ENCODE peak calls at places on chromosomes 11 and 22, in ten cellular contexts. One of them, this sample, is unnamed.
A peak's percentile ranks its signal among the peaks of the same experiment; 100 is the strongest.

GRCh38 chr22:38072322-38073149 is 11.4 kb downstream of the SLC16A8 start:
- DNase-seq in lung: no peak
- DNase-seq in SHP77: no peak
- DNase-seq in AG09319: no peak
- DNase-seq in A549: no peak
- DNase-seq in NCI-H1092 treated with DMSO at 0.1 percent for 48 hours: no peak
- DNase-seq in stimulated activated CD4-positive, alpha-beta T cell treated with anti-CD3 and anti-CD28 coated beads, Interleukin-1b, Interleukin-23, amount 100 ng/mL, for 1 hour: no peak
- DNase-seq in colonic mucosa: no peak
- DNase-seq in left ventricle myocardium inferior: no peak
- DNase-seq in GM13977: no peak
- DNase-seq in this sample: no peak

GRCh38 chr11:129418039-129418438 is 42.4 kb downstream of the BARX2 start:
- DNase-seq in lung: no peak
- DNase-seq in SHP77: no peak
- DNase-seq in AG09319: no peak
- DNase-seq in A549: no peak
- DNase-seq in NCI-H1092 treated with DMSO at 0.1 percent for 48 hours: no peak
- DNase-seq in stimulated activated CD4-positive, alpha-beta T cell treated with anti-CD3 and anti-CD28 coated beads, Interleukin-1b, Interleukin-23, amount 100 ng/mL, for 1 hour: no peak
- DNase-seq in colonic mucosa: peak; percentile 65
- DNase-seq in left ventricle myocardium inferior: no peak
- DNase-seq in GM13977: peak; percentile 60
- DNase-seq in this sample: no peak

GRCh38 chr11:27171391-27171790 is 130.8 kb downstream of the BBOX1 start:
- DNase-seq in lung: no peak
- DNase-seq in SHP77: no peak
- DNase-seq in AG09319: no peak
- DNase-seq in A549: no peak
- DNase-seq in NCI-H1092 treated with DMSO at 0.1 percent for 48 hours: no peak
- DNase-seq in stimulated activated CD4-positive, alpha-beta T cell treated with anti-CD3 and anti-CD28 coated beads, Interleukin-1b, Interleukin-23, amount 100 ng/mL, for 1 hour: no peak
- DNase-seq in colonic mucosa: no peak
- DNase-seq in left ventricle myocardium inferior: no peak
- DNase-seq in GM13977: no peak
- DNase-seq in this sample: no peak

GRCh38 chr11:125680747-125681146 is at the start of gene ACRV1:
- DNase-seq in lung: no peak
- DNase-seq in SHP77: no peak
- DNase-seq in AG09319: no peak
- DNase-seq in A549: no peak
- DNase-seq in NCI-H1092 treated with DMSO at 0.1 percent for 48 hours: no peak
- DNase-seq in stimulated activated CD4-positive, alpha-beta T cell treated with anti-CD3 and anti-CD28 coated beads, Interleukin-1b, Interleukin-23, amount 100 ng/mL, for 1 hour: no peak
- DNase-seq in colonic mucosa: no peak
- DNase-seq in left ventricle myocardium inferior: no peak
- DNase-seq in GM13977: no peak
- DNase-seq in this sample: no peak

GRCh38 chr11:60288531-60288930 is 8.1 kb downstream of the MS4A4A start:
- DNase-seq in lung: no peak
- DNase-seq in SHP77: no peak
- DNase-seq in AG09319: no peak
- DNase-seq in A549: no peak
- DNase-seq in NCI-H1092 treated with DMSO at 0.1 percent for 48 hours: no peak
- DNase-seq in stimulated activated CD4-positive, alpha-beta T cell treated with anti-CD3 and anti-CD28 coated beads, Interleukin-1b, Interleukin-23, amount 100 ng/mL, for 1 hour: no peak
- DNase-seq in colonic mucosa: no peak
- DNase-seq in left ventricle myocardium inferior: no peak
- DNase-seq in GM13977: no peak
- DNase-seq in this sample: no peak

GRCh38 chr11:128522063-128522942 is 65.1 kb downstream of the ETS1 start:
- DNase-seq in lung: peak; percentile 94
- DNase-seq in SHP77: peak; percentile 91
- DNase-seq in AG09319: peak; percentile 91
- DNase-seq in A549: peak; percentile 62
- DNase-seq in NCI-H1092 treated with DMSO at 0.1 percent for 48 hours: peak; percentile 93
- DNase-seq in stimulated activated CD4-positive, alpha-beta T cell treated with anti-CD3 and anti-CD28 coated beads, Interleukin-1b, Interleukin-23, amount 100 ng/mL, for 1 hour: peak; percentile 74
- DNase-seq in colonic mucosa: peak; percentile 94
- DNase-seq in left ventricle myocardium inferior: peak; percentile 94
- DNase-seq in GM13977: peak; percentile 97
- DNase-seq in this sample: peak; percentile 58

GRCh38 chr11:9943346-9944110 is 279.7 kb downstream of the SWAP70 start:
- DNase-seq in lung: no peak
- DNase-seq in SHP77: no peak
- DNase-seq in AG09319: peak; percentile 96
- DNase-seq in A549: no peak
- DNase-seq in NCI-H1092 treated with DMSO at 0.1 percent for 48 hours: no peak
- DNase-seq in stimulated activated CD4-positive, alpha-beta T cell treated with anti-CD3 and anti-CD28 coated beads, Interleukin-1b, Interleukin-23, amount 100 ng/mL, for 1 hour: no peak
- DNase-seq in colonic mucosa: no peak
- DNase-seq in left ventricle myocardium inferior: no peak
- DNase-seq in GM13977: no peak
- DNase-seq in this sample: no peak

GRCh38 chr11:123260511-123261211 is 65.6 kb upstream of the CLMP start:
- DNase-seq in lung: no peak
- DNase-seq in SHP77: no peak
- DNase-seq in AG09319: no peak
- DNase-seq in A549: no peak
- DNase-seq in NCI-H1092 treated with DMSO at 0.1 percent for 48 hours: no peak
- DNase-seq in stimulated activated CD4-positive, alpha-beta T cell treated with anti-CD3 and anti-CD28 coated beads, Interleukin-1b, Interleukin-23, amount 100 ng/mL, for 1 hour: no peak
- DNase-seq in colonic mucosa: no peak
- DNase-seq in left ventricle myocardium inferior: no peak
- DNase-seq in GM13977: no peak
- DNase-seq in this sample: no peak

GRCh38 chr22:23682082-23682481 is 8.7 kb upstream of the RGL4 start:
- DNase-seq in lung: no peak
- DNase-seq in SHP77: no peak
- DNase-seq in AG09319: no peak
- DNase-seq in A549: no peak
- DNase-seq in NCI-H1092 treated with DMSO at 0.1 percent for 48 hours: no peak
- DNase-seq in stimulated activated CD4-positive, alpha-beta T cell treated with anti-CD3 and anti-CD28 coated beads, Interleukin-1b, Interleukin-23, amount 100 ng/mL, for 1 hour: no peak
- DNase-seq in colonic mucosa: no peak
- DNase-seq in left ventricle myocardium inferior: no peak
- DNase-seq in GM13977: no peak
- DNase-seq in this sample: no peak

GRCh38 chr22:39917776-39918493 is 17.1 kb downstream of the GRAP2 start:
- DNase-seq in lung: no peak
- DNase-seq in SHP77: no peak
- DNase-seq in AG09319: no peak
- DNase-seq in A549: no peak
- DNase-seq in NCI-H1092 treated with DMSO at 0.1 percent for 48 hours: no peak
- DNase-seq in stimulated activated CD4-positive, alpha-beta T cell treated with anti-CD3 and anti-CD28 coated beads, Interleukin-1b, Interleukin-23, amount 100 ng/mL, for 1 hour: no peak
- DNase-seq in colonic mucosa: no peak
- DNase-seq in left ventricle myocardium inferior: no peak
- DNase-seq in GM13977: no peak
- DNase-seq in this sample: no peak

GRCh38 chr22:22856364-22856763 is 31.3 kb upstream of the IGLL5 start:
- DNase-seq in lung: no peak
- DNase-seq in SHP77: no peak
- DNase-seq in AG09319: no peak
- DNase-seq in A549: no peak
- DNase-seq in NCI-H1092 treated with DMSO at 0.1 percent for 48 hours: no peak
- DNase-seq in stimulated activated CD4-positive, alpha-beta T cell treated with anti-CD3 and anti-CD28 coated beads, Interleukin-1b, Interleukin-23, amount 100 ng/mL, for 1 hour: no peak
- DNase-seq in colonic mucosa: no peak
- DNase-seq in left ventricle myocardium inferior: no peak
- DNase-seq in GM13977: no peak
- DNase-seq in this sample: no peak

GRCh38 chr22:37499006-37499707 is 13.0 kb upstream of the MFNG start:
- DNase-seq in lung: no peak
- DNase-seq in SHP77: no peak
- DNase-seq in AG09319: no peak
- DNase-seq in A549: no peak
- DNase-seq in NCI-H1092 treated with DMSO at 0.1 percent for 48 hours: no peak
- DNase-seq in stimulated activated CD4-positive, alpha-beta T cell treated with anti-CD3 and anti-CD28 coated beads, Interleukin-1b, Interleukin-23, amount 100 ng/mL, for 1 hour: no peak
- DNase-seq in colonic mucosa: no peak
- DNase-seq in left ventricle myocardium inferior: no peak
- DNase-seq in GM13977: no peak
- DNase-seq in this sample: no peak

GRCh38 chr11:12017243-12017678 is 8.8 kb upstream of the DKK3 start:
- DNase-seq in lung: no peak
- DNase-seq in SHP77: no peak
- DNase-seq in AG09319: no peak
- DNase-seq in A549: no peak
- DNase-seq in NCI-H1092 treated with DMSO at 0.1 percent for 48 hours: no peak
- DNase-seq in stimulated activated CD4-positive, alpha-beta T cell treated with anti-CD3 and anti-CD28 coated beads, Interleukin-1b, Interleukin-23, amount 100 ng/mL, for 1 hour: no peak
- DNase-seq in colonic mucosa: no peak
- DNase-seq in left ventricle myocardium inferior: no peak
- DNase-seq in GM13977: no peak
- DNase-seq in this sample: no peak

GRCh38 chr11:107653077-107653476 is 58.8 kb downstream of the SLN start:
- DNase-seq in lung: no peak
- DNase-seq in SHP77: no peak
- DNase-seq in AG09319: no peak
- DNase-seq in A549: no peak
- DNase-seq in NCI-H1092 treated with DMSO at 0.1 percent for 48 hours: no peak
- DNase-seq in stimulated activated CD4-positive, alpha-beta T cell treated with anti-CD3 and anti-CD28 coated beads, Interleukin-1b, Interleukin-23, amount 100 ng/mL, for 1 hour: no peak
- DNase-seq in colonic mucosa: no peak
- DNase-seq in left ventricle myocardium inferior: no peak
- DNase-seq in GM13977: no peak
- DNase-seq in this sample: no peak

GRCh38 chr22:44279059-44279340 is 33.8 kb downstream of the SHISAL1 start:
- DNase-seq in lung: no peak
- DNase-seq in SHP77: peak; percentile 66
- DNase-seq in AG09319: no peak
- DNase-seq in A549: no peak
- DNase-seq in NCI-H1092 treated with DMSO at 0.1 percent for 48 hours: peak; percentile 0
- DNase-seq in stimulated activated CD4-positive, alpha-beta T cell treated with anti-CD3 and anti-CD28 coated beads, Interleukin-1b, Interleukin-23, amount 100 ng/mL, for 1 hour: no peak
- DNase-seq in colonic mucosa: no peak
- DNase-seq in left ventricle myocardium inferior: no peak
- DNase-seq in GM13977: no peak
- DNase-seq in this sample: no peak

GRCh38 chr22:36753120-36753802 is 22.7 kb downstream of the IFT27 start:
- DNase-seq in lung: no peak
- DNase-seq in SHP77: no peak
- DNase-seq in AG09319: no peak
- DNase-seq in A549: no peak
- DNase-seq in NCI-H1092 treated with DMSO at 0.1 percent for 48 hours: no peak
- DNase-seq in stimulated activated CD4-positive, alpha-beta T cell treated with anti-CD3 and anti-CD28 coated beads, Interleukin-1b, Interleukin-23, amount 100 ng/mL, for 1 hour: no peak
- DNase-seq in colonic mucosa: peak; percentile 27
- DNase-seq in left ventricle myocardium inferior: no peak
- DNase-seq in GM13977: no peak
- DNase-seq in this sample: no peak

GRCh38 chr22:35733742-35734516 is 16.3 kb downstream of the APOL5 start:
- DNase-seq in lung: no peak
- DNase-seq in SHP77: no peak
- DNase-seq in AG09319: no peak
- DNase-seq in A549: no peak
- DNase-seq in NCI-H1092 treated with DMSO at 0.1 percent for 48 hours: no peak
- DNase-seq in stimulated activated CD4-positive, alpha-beta T cell treated with anti-CD3 and anti-CD28 coated beads, Interleukin-1b, Interleukin-23, amount 100 ng/mL, for 1 hour: no peak
- DNase-seq in colonic mucosa: no peak
- DNase-seq in left ventricle myocardium inferior: no peak
- DNase-seq in GM13977: no peak
- DNase-seq in this sample: no peak

GRCh38 chr22:28111501-28111900 is 192.4 kb upstream of the PITPNB start:
- DNase-seq in lung: no peak
- DNase-seq in SHP77: no peak
- DNase-seq in AG09319: no peak
- DNase-seq in A549: no peak
- DNase-seq in NCI-H1092 treated with DMSO at 0.1 percent for 48 hours: no peak
- DNase-seq in stimulated activated CD4-positive, alpha-beta T cell treated with anti-CD3 and anti-CD28 coated beads, Interleukin-1b, Interleukin-23, amount 100 ng/mL, for 1 hour: no peak
- DNase-seq in colonic mucosa: no peak
- DNase-seq in left ventricle myocardium inferior: no peak
- DNase-seq in GM13977: no peak
- DNase-seq in this sample: no peak

GRCh38 chr11:66333220-66333877 is 2.9 kb downstream of the RIN1 start:
- DNase-seq in lung: no peak
- DNase-seq in SHP77: no peak
- DNase-seq in AG09319: no peak
- DNase-seq in A549: no peak
- DNase-seq in NCI-H1092 treated with DMSO at 0.1 percent for 48 hours: no peak
- DNase-seq in stimulated activated CD4-positive, alpha-beta T cell treated with anti-CD3 and anti-CD28 coated beads, Interleukin-1b, Interleukin-23, amount 100 ng/mL, for 1 hour: no peak
- DNase-seq in colonic mucosa: no peak
- DNase-seq in left ventricle myocardium inferior: no peak
- DNase-seq in GM13977: no peak
- DNase-seq in this sample: no peak

GRCh38 chr22:25780673-25781072 is 38.7 kb downstream of the MYO18B start:
- DNase-seq in lung: no peak
- DNase-seq in SHP77: no peak
- DNase-seq in AG09319: no peak
- DNase-seq in A549: no peak
- DNase-seq in NCI-H1092 treated with DMSO at 0.1 percent for 48 hours: peak; percentile 30
- DNase-seq in stimulated activated CD4-positive, alpha-beta T cell treated with anti-CD3 and anti-CD28 coated beads, Interleukin-1b, Interleukin-23, amount 100 ng/mL, for 1 hour: no peak
- DNase-seq in colonic mucosa: no peak
- DNase-seq in left ventricle myocardium inferior: no peak
- DNase-seq in GM13977: no peak
- DNase-seq in this sample: no peak

GRCh38 chr11:20707876-20708275 is 38.5 kb downstream of the NELL1 start:
- DNase-seq in lung: no peak
- DNase-seq in SHP77: peak; percentile 13
- DNase-seq in AG09319: no peak
- DNase-seq in A549: no peak
- DNase-seq in NCI-H1092 treated with DMSO at 0.1 percent for 48 hours: no peak
- DNase-seq in stimulated activated CD4-positive, alpha-beta T cell treated with anti-CD3 and anti-CD28 coated beads, Interleukin-1b, Interleukin-23, amount 100 ng/mL, for 1 hour: no peak
- DNase-seq in colonic mucosa: no peak
- DNase-seq in left ventricle myocardium inferior: no peak
- DNase-seq in GM13977: no peak
- DNase-seq in this sample: no peak

GRCh38 chr11:2929511-2929879 is 275 bp upstream of the PHLDA2 start:
- DNase-seq in lung: peak; percentile 63
- DNase-seq in SHP77: no peak
- DNase-seq in AG09319: no peak
- DNase-seq in A549: peak; percentile 89
- DNase-seq in NCI-H1092 treated with DMSO at 0.1 percent for 48 hours: no peak
- DNase-seq in stimulated activated CD4-positive, alpha-beta T cell treated with anti-CD3 and anti-CD28 coated beads, Interleukin-1b, Interleukin-23, amount 100 ng/mL, for 1 hour: no peak
- DNase-seq in colonic mucosa: peak; percentile 85
- DNase-seq in left ventricle myocardium inferior: no peak
- DNase-seq in GM13977: peak; percentile 80
- DNase-seq in this sample: no peak